ENCODE peak calls at places on chromosomes 6 and 20, in six cellular contexts. R is stimulated activated CD4-positive, alpha-beta T cell treated with anti-CD3 and anti-CD28 coated beads, Interleukin-4, amount 100 ng/mL, for 1 hour; G is NCI-H1092 treated with DMSO at 0.1 percent for 48 hours; L is NCI-H2107; I is NCI-H2081 treated with DMSO at 0.1 percent for 48 hours; Z is left cardiac atrium. N is an unnamed sample.

GRCh38 chr6:28225056-28225834 is at the start of gene ZSCAN9:
- DNase-seq in L (peak), I (peak), Z (peak), G (peak), R (peak), N (peak)

GRCh38 chr6:41375598-41376151 is 40.3 kb downstream of the NCR2 start:
- DNase-seq in Z (no peak), L (no peak), R (no peak), I (no peak), G (no peak), N (no peak)

GRCh38 chr20:10705801-10706459 is 32.1 kb upstream of the JAG1 start:
- DNase-seq in R (no peak), I (no peak), G (no peak), Z (no peak), L (no peak), N (no peak)

GRCh38 chr6:155261146-155261900 is 2.5 kb upstream of the CLDN20 start:
- DNase-seq in R (no peak), I (no peak), L (no peak), Z (no peak), G (no peak), N (no peak)

GRCh38 chr6:168206681-168207274 is 112.8 kb downstream of the DACT2 start:
- DNase-seq in L (no peak), G (no peak), I (no peak), Z (no peak), R (no peak), N (no peak)

GRCh38 chr6:134741193-134741521 is 208.7 kb downstream of the ALDH8A1 start:
- DNase-seq in G (no peak), L (no peak), R (no peak), I (no peak), Z (no peak), N (no peak)

GRCh38 chr20:58650181-58650775 is 805 bp upstream of the STX16 start:
- DNase-seq in Z (peak), R (peak), I (no peak), L (no peak), G (no peak), N (peak)

GRCh38 chr20:63151554-63152321 is 64.2 kb downstream of the YTHDF1 start:
- DNase-seq in I (no peak), L (no peak), R (no peak), G (no peak), Z (peak), N (peak)

GRCh38 chr6:119493980-119494379 is 144.4 kb upstream of the MAN1A1 start:
- DNase-seq in L (no peak), G (peak), I (peak), Z (no peak), R (no peak), N (no peak)

GRCh38 chr6:160950507-160950906 is 41.1 kb upstream of the MAP3K4 start:
- DNase-seq in L (no peak), I (no peak), G (no peak), Z (no peak), R (no peak), N (peak)

GRCh38 chr6:36976931-36977330 is 9.1 kb downstream of the MTCH1 start:
- DNase-seq in Z (no peak), R (no peak), G (no peak), L (no peak), I (no peak), N (no peak)

GRCh38 chr6:89951574-89952360 is 57.5 kb downstream of the GJA10 start:
- DNase-seq in I (no peak), Z (no peak), L (no peak), R (no peak), G (peak), N (peak)

GRCh38 chr20:10094566-10095173 is 59.9 kb downstream of the ANKEF1 start:
- DNase-seq in I (no peak), L (no peak), G (no peak), Z (no peak), R (no peak), N (no peak)

GRCh38 chr6:117531346-117531745 is 48.9 kb downstream of the DCBLD1 start:
- DNase-seq in L (no peak), Z (no peak), R (no peak), I (no peak), G (no peak), N (peak)

GRCh38 chr6:15904651-15905376 is 224.1 kb upstream of the MYLIP start:
- DNase-seq in L (no peak), I (no peak), Z (no peak), G (no peak), R (no peak), N (no peak)

GRCh38 chr6:162343902-162344226 is 383.7 kb downstream of the PRKN start:
- DNase-seq in R (no peak), G (no peak), Z (peak), I (no peak), L (no peak), N (no peak)

GRCh38 chr6:53734473-53735299 is 60.1 kb upstream of the LRRC1 start:
- DNase-seq in Z (peak), R (no peak), L (no peak), I (no peak), G (peak), N (peak)

N was measured in fibroblast of the aortic adventitia.